ENCODE peak calls at places on chromosomes 2 and 18, in six cellular contexts. One of them, this sample, is unnamed.

GRCh38 chr2:121408641-121409040 is 122.0 kb upstream of the RNU4ATAC start:
- DNase-seq in CD4-positive, CD25-positive, alpha-beta regulatory T cell: no peak
- DNase-seq in H1: no peak
- DNase-seq in AG10803: no peak
- DNase-seq in cardiac muscle cell: no peak
- DNase-seq in CD4-positive, alpha-beta memory T cell: no peak
- DNase-seq in this sample: no peak

GRCh38 chr2:230485801-230486341 is 69.9 kb downstream of the SP100 start:
- DNase-seq in CD4-positive, CD25-positive, alpha-beta regulatory T cell: no peak
- DNase-seq in H1: no peak
- DNase-seq in AG10803: no peak
- DNase-seq in cardiac muscle cell: no peak
- DNase-seq in CD4-positive, alpha-beta memory T cell: no peak
- DNase-seq in this sample: no peak

GRCh38 chr2:169928463-169928864 is 101.2 kb downstream of the UBR3 start:
- DNase-seq in CD4-positive, CD25-positive, alpha-beta regulatory T cell: no peak
- DNase-seq in H1: no peak
- DNase-seq in AG10803: peak; percentile 59
- DNase-seq in cardiac muscle cell: peak; percentile 63
- DNase-seq in CD4-positive, alpha-beta memory T cell: peak; percentile 38
- DNase-seq in this sample: peak; percentile 63

GRCh38 chr18:57630759-57631660 is 9.4 kb upstream of the NARS1 start:
- DNase-seq in CD4-positive, CD25-positive, alpha-beta regulatory T cell: no peak
- DNase-seq in H1: no peak
- DNase-seq in AG10803: no peak
- DNase-seq in cardiac muscle cell: no peak
- DNase-seq in CD4-positive, alpha-beta memory T cell: no peak
- DNase-seq in this sample: no peak

GRCh38 chr2:106868199-106868598 is 17.8 kb downstream of the ST6GAL2 start:
- DNase-seq in CD4-positive, CD25-positive, alpha-beta regulatory T cell: no peak
- DNase-seq in H1: no peak
- DNase-seq in AG10803: no peak
- DNase-seq in cardiac muscle cell: peak; percentile 38
- DNase-seq in CD4-positive, alpha-beta memory T cell: no peak
- DNase-seq in this sample: no peak

GRCh38 chr2:42364653-42365052 is 3.6 kb upstream of the COX7A2L start:
- DNase-seq in CD4-positive, CD25-positive, alpha-beta regulatory T cell: no peak
- DNase-seq in H1: no peak
- DNase-seq in AG10803: no peak
- DNase-seq in cardiac muscle cell: no peak
- DNase-seq in CD4-positive, alpha-beta memory T cell: no peak
- DNase-seq in this sample: no peak

GRCh38 chr2:217880891-217881290 is 121.9 kb downstream of the TNS1 start:
- DNase-seq in CD4-positive, CD25-positive, alpha-beta regulatory T cell: no peak
- DNase-seq in H1: no peak
- DNase-seq in AG10803: no peak
- DNase-seq in cardiac muscle cell: no peak
- DNase-seq in CD4-positive, alpha-beta memory T cell: no peak
- DNase-seq in this sample: no peak

GRCh38 chr18:62982600-62983251 is 267.4 kb downstream of the PHLPP1 start:
- DNase-seq in CD4-positive, CD25-positive, alpha-beta regulatory T cell: peak; percentile 37
- DNase-seq in H1: peak; percentile 74
- DNase-seq in AG10803: peak; percentile 43
- DNase-seq in cardiac muscle cell: peak; percentile 73
- DNase-seq in CD4-positive, alpha-beta memory T cell: peak; percentile 36
- DNase-seq in this sample: peak; percentile 67

GRCh38 chr2:187470698-187471097 is 22.6 kb upstream of the CALCRL start:
- DNase-seq in CD4-positive, CD25-positive, alpha-beta regulatory T cell: no peak
- DNase-seq in H1: no peak
- DNase-seq in AG10803: no peak
- DNase-seq in cardiac muscle cell: no peak
- DNase-seq in CD4-positive, alpha-beta memory T cell: no peak
- DNase-seq in this sample: no peak

GRCh38 chr2:173347305-173348168 is 7.1 kb upstream of the CDCA7 start:
- DNase-seq in CD4-positive, CD25-positive, alpha-beta regulatory T cell: no peak
- DNase-seq in H1: no peak
- DNase-seq in AG10803: no peak
- DNase-seq in cardiac muscle cell: no peak
- DNase-seq in CD4-positive, alpha-beta memory T cell: no peak
- DNase-seq in this sample: no peak

GRCh38 chr2:200483729-200484198 is 26.1 kb downstream of the KCTD18 start:
- DNase-seq in CD4-positive, CD25-positive, alpha-beta regulatory T cell: no peak
- DNase-seq in H1: peak; percentile 79
- DNase-seq in AG10803: no peak
- DNase-seq in cardiac muscle cell: peak; percentile 71
- DNase-seq in CD4-positive, alpha-beta memory T cell: no peak
- DNase-seq in this sample: peak; percentile 51

GRCh38 chr2:26978061-26978596 is 7.7 kb downstream of the MAPRE3 start:
- DNase-seq in CD4-positive, CD25-positive, alpha-beta regulatory T cell: no peak
- DNase-seq in H1: no peak
- DNase-seq in AG10803: no peak
- DNase-seq in cardiac muscle cell: peak; percentile 64
- DNase-seq in CD4-positive, alpha-beta memory T cell: no peak
- DNase-seq in this sample: no peak

GRCh38 chr2:96699621-96700020 is 40.2 kb downstream of the LMAN2L start:
- DNase-seq in CD4-positive, CD25-positive, alpha-beta regulatory T cell: no peak
- DNase-seq in H1: no peak
- DNase-seq in AG10803: no peak
- DNase-seq in cardiac muscle cell: no peak
- DNase-seq in CD4-positive, alpha-beta memory T cell: no peak
- DNase-seq in this sample: no peak

GRCh38 chr2:85753035-85753524 is 711 bp upstream of the ATOH8 start:
- DNase-seq in CD4-positive, CD25-positive, alpha-beta regulatory T cell: no peak
- DNase-seq in H1: no peak
- DNase-seq in AG10803: peak; percentile 31
- DNase-seq in cardiac muscle cell: no peak
- DNase-seq in CD4-positive, alpha-beta memory T cell: no peak
- DNase-seq in this sample: no peak

GRCh38 chr2:200625958-200626363 is 40.1 kb downstream of the AOX1 start:
- DNase-seq in CD4-positive, CD25-positive, alpha-beta regulatory T cell: no peak
- DNase-seq in H1: no peak
- DNase-seq in AG10803: peak; percentile 83
- DNase-seq in cardiac muscle cell: no peak
- DNase-seq in CD4-positive, alpha-beta memory T cell: no peak
- DNase-seq in this sample: no peak

GRCh38 chr2:168241208-168241607 is 6.2 kb downstream of the STK39 start:
- DNase-seq in CD4-positive, CD25-positive, alpha-beta regulatory T cell: no peak
- DNase-seq in H1: peak; percentile 51
- DNase-seq in AG10803: no peak
- DNase-seq in cardiac muscle cell: no peak
- DNase-seq in CD4-positive, alpha-beta memory T cell: no peak
- DNase-seq in this sample: no peak

GRCh38 chr18:50356036-50356945 is 18.6 kb upstream of the SKA1 start:
- DNase-seq in CD4-positive, CD25-positive, alpha-beta regulatory T cell: no peak
- DNase-seq in H1: no peak
- DNase-seq in AG10803: peak; percentile 8
- DNase-seq in cardiac muscle cell: peak; percentile 52
- DNase-seq in CD4-positive, alpha-beta memory T cell: no peak
- DNase-seq in this sample: peak; percentile 39

GRCh38 chr2:25419678-25420242 is 78.0 kb upstream of the DNMT3A start:
- DNase-seq in CD4-positive, CD25-positive, alpha-beta regulatory T cell: no peak
- DNase-seq in H1: no peak
- DNase-seq in AG10803: no peak
- DNase-seq in cardiac muscle cell: no peak
- DNase-seq in CD4-positive, alpha-beta memory T cell: no peak
- DNase-seq in this sample: no peak

GRCh38 chr18:61587865-61588264 is 254.6 kb downstream of the CDH20 start:
- DNase-seq in CD4-positive, CD25-positive, alpha-beta regulatory T cell: no peak
- DNase-seq in H1: no peak
- DNase-seq in AG10803: no peak
- DNase-seq in cardiac muscle cell: no peak
- DNase-seq in CD4-positive, alpha-beta memory T cell: no peak
- DNase-seq in this sample: no peak

GRCh38 chr2:12284037-12284436 is 432.7 kb upstream of the TRIB2 start:
- DNase-seq in CD4-positive, CD25-positive, alpha-beta regulatory T cell: no peak
- DNase-seq in H1: no peak
- DNase-seq in AG10803: no peak
- DNase-seq in cardiac muscle cell: no peak
- DNase-seq in CD4-positive, alpha-beta memory T cell: no peak
- DNase-seq in this sample: no peak

GRCh38 chr18:23958036-23958435 is 56.5 kb upstream of the TTC39C start:
- DNase-seq in CD4-positive, CD25-positive, alpha-beta regulatory T cell: no peak
- DNase-seq in H1: no peak
- DNase-seq in AG10803: peak; percentile 39
- DNase-seq in cardiac muscle cell: no peak
- DNase-seq in CD4-positive, alpha-beta memory T cell: no peak
- DNase-seq in this sample: no peak

GRCh38 chr2:150204449-150204848 is 283.0 kb downstream of the RND3 start:
- DNase-seq in CD4-positive, CD25-positive, alpha-beta regulatory T cell: no peak
- DNase-seq in H1: no peak
- DNase-seq in AG10803: peak; percentile 91
- DNase-seq in cardiac muscle cell: no peak
- DNase-seq in CD4-positive, alpha-beta memory T cell: no peak
- DNase-seq in this sample: no peak

GRCh38 chr2:715038-715437 is 37.8 kb upstream of the TMEM18 start:
- DNase-seq in CD4-positive, CD25-positive, alpha-beta regulatory T cell: no peak
- DNase-seq in H1: no peak
- DNase-seq in AG10803: no peak
- DNase-seq in cardiac muscle cell: no peak
- DNase-seq in CD4-positive, alpha-beta memory T cell: no peak
- DNase-seq in this sample: no peak

GRCh38 chr2:134917958-134918517 is 584 bp upstream of the CCNT2 start:
- DNase-seq in CD4-positive, CD25-positive, alpha-beta regulatory T cell: peak; percentile 81
- DNase-seq in H1: no peak
- DNase-seq in AG10803: no peak
- DNase-seq in cardiac muscle cell: no peak
- DNase-seq in CD4-positive, alpha-beta memory T cell: peak; percentile 93
- DNase-seq in this sample: peak; percentile 91

GRCh38 chr2:64202206-64202864 is 58.1 kb upstream of the PELI1 start:
- DNase-seq in CD4-positive, CD25-positive, alpha-beta regulatory T cell: no peak
- DNase-seq in H1: no peak
- DNase-seq in AG10803: peak; percentile 63
- DNase-seq in cardiac muscle cell: no peak
- DNase-seq in CD4-positive, alpha-beta memory T cell: no peak
- DNase-seq in this sample: no peak

GRCh38 chr2:197286805-197287595 is 23.6 kb downstream of the ANKRD44 start:
- DNase-seq in CD4-positive, CD25-positive, alpha-beta regulatory T cell: peak; percentile 53
- DNase-seq in H1: no peak
- DNase-seq in AG10803: peak; percentile 90
- DNase-seq in cardiac muscle cell: no peak
- DNase-seq in CD4-positive, alpha-beta memory T cell: peak; percentile 76
- DNase-seq in this sample: no peak
- H3K4me3 ChIP-seq in CD4-positive, CD25-positive, alpha-beta regulatory T cell: peak overlapping the region; percentile 72
- H3K4me3 ChIP-seq in H1: no peak overlapping the region
- H3K4me3 ChIP-seq in AG10803: no peak overlapping the region
- H3K4me3 ChIP-seq in cardiac muscle cell: no peak overlapping the region
- H3K4me3 ChIP-seq in CD4-positive, alpha-beta memory T cell: no peak overlapping the region
- H3K4me3 ChIP-seq in this sample: no peak overlapping the region

GRCh38 chr2:6294791-6295190 is 570.9 kb downstream of the CMPK2 start:
- DNase-seq in CD4-positive, CD25-positive, alpha-beta regulatory T cell: no peak
- DNase-seq in H1: no peak
- DNase-seq in AG10803: no peak
- DNase-seq in cardiac muscle cell: no peak
- DNase-seq in CD4-positive, alpha-beta memory T cell: no peak
- DNase-seq in this sample: no peak

GRCh38 chr2:6290212-6290611 is 575.5 kb downstream of the CMPK2 start:
- DNase-seq in CD4-positive, CD25-positive, alpha-beta regulatory T cell: no peak
- DNase-seq in H1: no peak
- DNase-seq in AG10803: no peak
- DNase-seq in cardiac muscle cell: no peak
- DNase-seq in CD4-positive, alpha-beta memory T cell: no peak
- DNase-seq in this sample: no peak

DNA sequence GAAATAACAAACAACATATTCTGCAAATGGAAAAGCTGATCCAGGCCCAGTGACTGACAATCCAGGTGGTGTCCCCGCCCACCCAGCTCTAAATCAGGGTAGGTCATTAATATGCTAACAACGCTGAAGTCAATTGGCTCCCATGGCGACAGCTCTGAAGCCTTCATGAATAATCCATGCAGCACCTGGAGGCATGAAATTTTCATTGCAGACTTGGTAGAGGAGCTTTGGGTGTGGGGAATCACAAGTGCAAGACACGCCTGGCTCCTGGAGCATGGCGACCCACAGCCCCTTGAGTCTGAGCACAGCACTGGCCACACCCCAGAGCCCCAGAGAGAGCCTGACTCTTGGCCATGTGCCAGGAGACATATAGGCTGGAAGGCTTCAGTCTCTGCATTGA is 575.1 kb downstream of the CMPK2 start:
- DNase-seq in CD4-positive, CD25-positive, alpha-beta regulatory T cell: no peak
- DNase-seq in H1: no peak
- DNase-seq in AG10803: no peak
- DNase-seq in cardiac muscle cell: no peak
- DNase-seq in CD4-positive, alpha-beta memory T cell: no peak
- DNase-seq in this sample: no peak
- H3K4me3 ChIP-seq in CD4-positive, CD25-positive, alpha-beta regulatory T cell: no peak overlapping the region
- H3K4me3 ChIP-seq in H1: no peak overlapping the region
- H3K4me3 ChIP-seq in AG10803: no peak overlapping the region
- H3K4me3 ChIP-seq in cardiac muscle cell: no peak overlapping the region
- H3K4me3 ChIP-seq in CD4-positive, alpha-beta memory T cell: no peak overlapping the region
- H3K4me3 ChIP-seq in this sample: no peak overlapping the region

DNA sequence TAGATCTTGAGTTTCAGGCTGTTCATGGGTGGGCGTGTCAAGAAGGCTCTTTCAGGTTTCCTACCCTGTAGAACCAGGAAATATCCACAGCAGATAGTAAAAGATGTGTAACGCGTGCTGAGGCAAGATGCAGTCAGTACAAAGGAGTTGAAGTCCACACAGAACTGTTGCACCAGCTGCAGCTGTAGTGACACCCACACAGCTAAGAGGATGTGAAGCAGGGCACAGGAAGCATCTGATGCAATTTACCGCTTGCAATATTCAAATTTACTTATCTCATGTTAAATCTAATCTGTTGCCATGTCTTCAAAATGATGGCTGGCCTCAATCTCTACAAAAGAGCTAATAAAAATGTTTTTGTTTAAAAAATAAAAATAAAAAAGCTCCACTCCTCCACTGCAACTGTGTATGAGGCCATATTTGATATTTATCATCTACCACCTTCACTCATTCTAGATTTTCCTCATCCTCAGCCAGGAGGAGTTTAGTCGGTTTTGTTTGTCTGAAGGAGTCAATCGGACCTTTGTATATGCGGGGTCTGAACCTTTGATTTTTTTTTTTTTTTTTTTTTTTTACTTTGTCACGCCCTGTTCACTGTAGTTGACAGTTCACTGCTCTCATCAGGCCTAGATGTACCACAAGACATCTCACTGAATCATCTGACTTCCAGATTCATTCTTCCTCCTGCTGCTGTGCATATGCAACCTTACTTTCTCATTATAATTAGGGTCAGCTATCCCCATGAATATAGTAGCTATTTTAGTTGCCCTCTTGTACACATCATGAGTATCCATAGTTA is 133.0 kb downstream of the ARHGAP15 start:
- DNase-seq in CD4-positive, CD25-positive, alpha-beta regulatory T cell: peak; percentile 21
- DNase-seq in H1: no peak
- DNase-seq in AG10803: no peak
- DNase-seq in cardiac muscle cell: no peak
- DNase-seq in CD4-positive, alpha-beta memory T cell: peak; percentile 72
- DNase-seq in this sample: peak; percentile 82
- H3K4me3 ChIP-seq in CD4-positive, CD25-positive, alpha-beta regulatory T cell: peak overlapping the region; percentile 62
- H3K4me3 ChIP-seq in H1: no peak overlapping the region
- H3K4me3 ChIP-seq in AG10803: no peak overlapping the region
- H3K4me3 ChIP-seq in cardiac muscle cell: no peak overlapping the region
- H3K4me3 ChIP-seq in CD4-positive, alpha-beta memory T cell: peak overlapping the region; percentile 11
- H3K4me3 ChIP-seq in this sample: no peak overlapping the region

DNA sequence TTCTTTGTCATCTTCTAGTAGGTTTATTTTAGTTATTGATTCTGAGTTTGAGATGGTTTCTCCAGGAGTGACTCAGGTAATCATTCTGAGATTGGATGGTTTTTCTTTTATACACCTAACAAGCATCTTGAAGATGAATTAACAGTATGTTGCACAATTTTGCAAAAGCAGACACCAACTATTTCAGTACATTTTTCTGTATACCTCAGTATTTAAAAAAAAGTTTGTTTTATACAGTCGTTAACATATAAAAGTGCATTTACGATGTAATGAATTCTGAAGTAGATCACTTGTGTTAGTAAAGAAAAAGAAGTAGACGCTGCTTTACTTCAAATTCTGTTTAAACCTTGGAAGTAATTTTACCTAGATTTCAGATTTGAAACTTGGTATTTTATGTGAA is 3.0 kb downstream of the VAPA start:
- DNase-seq in CD4-positive, CD25-positive, alpha-beta regulatory T cell: no peak
- DNase-seq in H1: no peak
- DNase-seq in AG10803: no peak
- DNase-seq in cardiac muscle cell: no peak
- DNase-seq in CD4-positive, alpha-beta memory T cell: no peak
- DNase-seq in this sample: no peak
- H3K4me3 ChIP-seq in CD4-positive, CD25-positive, alpha-beta regulatory T cell: peak overlapping the region; percentile 88
- H3K4me3 ChIP-seq in H1: no peak overlapping the region
- H3K4me3 ChIP-seq in AG10803: no peak overlapping the region
- H3K4me3 ChIP-seq in cardiac muscle cell: no peak overlapping the region
- H3K4me3 ChIP-seq in CD4-positive, alpha-beta memory T cell: no peak overlapping the region
- H3K4me3 ChIP-seq in this sample: no peak overlapping the region

This sample was measured in Jurkat, Clone E6-1.